ENCODE peak calls at places on chromosomes 2 and 18, in seven cellular contexts. One of them, this sample, is unnamed.

GRCh38 chr2:135052997-135053474 is 944 bp downstream of the RAB3GAP1 start:
- DNase-seq in IMR-90: no peak
- DNase-seq in K562: peak
- DNase-seq in HepG2: no peak
- DNase-seq in GM12878: no peak
- DNase-seq in SK-N-SH: no peak
- DNase-seq in H1: no peak
- DNase-seq in this sample: no peak

GRCh38 chr18:52700757-52701156 is 360.8 kb downstream of the DCC start:
- DNase-seq in H1: no peak
- DNase-seq in HepG2: peak
- DNase-seq in SK-N-SH: peak
- DNase-seq in K562: no peak
- DNase-seq in IMR-90: no peak
- DNase-seq in GM12878: no peak
- DNase-seq in this sample: no peak

GRCh38 chr2:214896287-214896686 is 86.8 kb upstream of the BARD1 start:
- DNase-seq in SK-N-SH: no peak
- DNase-seq in HepG2: no peak
- DNase-seq in IMR-90: no peak
- DNase-seq in K562: no peak
- DNase-seq in H1: no peak
- DNase-seq in GM12878: no peak
- DNase-seq in this sample: no peak

GRCh38 chr2:233470007-233470687 is 96.4 kb downstream of the USP40 start:
- DNase-seq in GM12878: no peak
- DNase-seq in SK-N-SH: peak
- DNase-seq in H1: no peak
- DNase-seq in IMR-90: no peak
- DNase-seq in K562: peak
- DNase-seq in HepG2: no peak
- DNase-seq in this sample: no peak

GRCh38 chr2:118845005-118845842 is 2.2 kb downstream of the EN1 start:
- DNase-seq in H1: no peak
- DNase-seq in K562: no peak
- DNase-seq in IMR-90: no peak
- DNase-seq in SK-N-SH: peak
- DNase-seq in GM12878: no peak
- DNase-seq in HepG2: no peak
- DNase-seq in this sample: no peak

GRCh38 chr2:158024288-158024898 is 77.3 kb upstream of the UPP2 start:
- DNase-seq in IMR-90: peak
- DNase-seq in K562: peak
- DNase-seq in H1: no peak
- DNase-seq in GM12878: no peak
- DNase-seq in SK-N-SH: peak
- DNase-seq in HepG2: peak
- DNase-seq in this sample: peak

GRCh38 chr2:217932661-217933325 is 70.0 kb downstream of the TNS1 start:
- DNase-seq in K562: no peak
- DNase-seq in IMR-90: no peak
- DNase-seq in H1: no peak
- DNase-seq in HepG2: no peak
- DNase-seq in SK-N-SH: peak
- DNase-seq in GM12878: no peak
- DNase-seq in this sample: no peak

GRCh38 chr2:239689410-239689809 is 288.6 kb upstream of the HDAC4 start:
- DNase-seq in K562: no peak
- DNase-seq in HepG2: no peak
- DNase-seq in SK-N-SH: no peak
- DNase-seq in IMR-90: no peak
- DNase-seq in GM12878: no peak
- DNase-seq in H1: no peak
- DNase-seq in this sample: no peak

GRCh38 chr18:37393945-37394609 is 171.5 kb downstream of the CELF4 start:
- DNase-seq in IMR-90: peak
- DNase-seq in HepG2: no peak
- DNase-seq in K562: peak
- DNase-seq in H1: peak
- DNase-seq in GM12878: no peak
- DNase-seq in SK-N-SH: peak
- DNase-seq in this sample: peak

GRCh38 chr18:3380384-3380961 is 69.5 kb upstream of the TGIF1 start:
- DNase-seq in SK-N-SH: no peak
- DNase-seq in H1: no peak
- DNase-seq in K562: peak
- DNase-seq in HepG2: no peak
- DNase-seq in GM12878: no peak
- DNase-seq in IMR-90: peak
- DNase-seq in this sample: peak

GRCh38 chr2:165953306-165953654 is 296 bp downstream of the TTC21B start:
- DNase-seq in IMR-90: no peak
- DNase-seq in GM12878: no peak
- DNase-seq in H1: no peak
- DNase-seq in K562: no peak
- DNase-seq in SK-N-SH: no peak
- DNase-seq in HepG2: peak
- DNase-seq in this sample: no peak

DNA sequence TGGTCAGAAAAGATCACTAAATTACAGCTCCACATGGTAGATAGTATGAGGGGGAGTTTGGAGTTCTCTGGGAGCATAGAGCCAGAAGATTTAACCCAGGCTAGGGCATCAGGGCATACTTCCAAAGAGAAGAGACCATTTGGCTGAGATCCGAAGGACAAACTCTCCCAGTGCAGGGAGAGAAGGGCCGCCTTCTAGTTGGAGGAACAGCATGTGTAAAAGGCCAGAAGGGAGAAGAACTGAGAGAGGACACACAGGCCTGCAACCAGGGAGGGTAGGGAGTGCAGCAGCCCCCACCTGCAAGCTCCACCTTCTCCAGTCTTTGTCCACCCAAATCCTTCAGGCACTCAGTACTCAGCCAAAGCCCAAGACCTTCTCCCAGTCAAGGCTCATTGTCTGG is 182.0 kb downstream of the GFPT1 start:
- DNase-seq in GM12878: no peak
- DNase-seq in H1: no peak
- DNase-seq in K562: no peak
- DNase-seq in SK-N-SH: no peak
- DNase-seq in IMR-90: no peak
- DNase-seq in HepG2: no peak
- DNase-seq in this sample: no peak
- TF ChIP-seq USF2 in GM12878: no peak
- TF ChIP-seq USF2 in H1: no peak
- TF ChIP-seq USF2 in K562: no peak
- TF ChIP-seq USF2 in SK-N-SH: no peak
- TF ChIP-seq USF2 in IMR-90: no peak
- TF ChIP-seq USF2 in HepG2: no peak
- TF ChIP-seq USF2 in this sample: no peak

GRCh38 chr2:146537477-146537876 is 1307.4 kb upstream of the ACVR2A start:
- DNase-seq in HepG2: no peak
- DNase-seq in GM12878: no peak
- DNase-seq in IMR-90: no peak
- DNase-seq in SK-N-SH: no peak
- DNase-seq in K562: no peak
- DNase-seq in H1: no peak
- DNase-seq in this sample: no peak
- H3K4me3 ChIP-seq in HepG2: no peak
- H3K4me3 ChIP-seq in GM12878: no peak
- H3K4me3 ChIP-seq in IMR-90: no peak
- H3K4me3 ChIP-seq in SK-N-SH: no peak
- H3K4me3 ChIP-seq in K562: no peak
- H3K4me3 ChIP-seq in H1: no peak
- H3K4me3 ChIP-seq in this sample: no peak

DNA sequence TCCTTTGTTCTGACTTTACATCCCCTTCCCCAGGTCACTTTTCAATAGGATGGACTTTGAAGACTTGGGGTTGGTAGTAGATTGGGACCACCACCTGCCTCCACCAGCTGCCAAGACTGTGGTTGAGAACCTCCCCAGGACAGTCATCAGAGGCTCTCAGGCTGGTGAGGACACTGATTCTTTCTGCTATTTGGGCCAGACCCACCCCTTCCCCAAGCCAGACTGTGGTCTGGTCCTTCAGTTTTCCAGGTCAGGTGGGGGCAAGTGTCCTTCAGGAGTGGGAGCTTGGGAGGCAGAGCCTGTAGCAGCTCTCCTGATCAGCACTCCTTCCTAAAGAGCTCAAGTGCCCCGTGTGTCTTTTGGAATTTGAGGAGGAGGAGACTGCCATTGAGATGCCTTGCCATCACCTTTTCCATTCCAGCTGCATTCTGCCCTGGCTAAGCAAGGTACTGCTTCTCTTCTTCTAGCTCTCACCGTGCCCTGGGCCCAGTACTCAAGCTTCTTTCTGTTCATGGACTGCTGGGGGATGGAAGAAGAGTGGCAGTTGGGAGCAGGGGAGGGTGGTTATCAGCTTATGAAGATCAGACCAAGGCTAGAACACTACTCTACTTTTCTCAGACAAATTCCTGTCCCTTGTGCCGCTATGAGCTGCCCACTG is 1.1 kb downstream of the RNF181 start:
- DNase-seq in H1: no peak
- DNase-seq in GM12878: no peak
- DNase-seq in SK-N-SH: no peak
- DNase-seq in K562: no peak
- DNase-seq in HepG2: no peak
- DNase-seq in IMR-90: no peak
- DNase-seq in this sample: no peak
- H3K27ac ChIP-seq in H1: no peak
- H3K27ac ChIP-seq in GM12878: no peak
- H3K27ac ChIP-seq in SK-N-SH: no peak
- H3K27ac ChIP-seq in K562: peak
- H3K27ac ChIP-seq in HepG2: peak
- H3K27ac ChIP-seq in IMR-90: no peak
- H3K27ac ChIP-seq in this sample: peak

DNA sequence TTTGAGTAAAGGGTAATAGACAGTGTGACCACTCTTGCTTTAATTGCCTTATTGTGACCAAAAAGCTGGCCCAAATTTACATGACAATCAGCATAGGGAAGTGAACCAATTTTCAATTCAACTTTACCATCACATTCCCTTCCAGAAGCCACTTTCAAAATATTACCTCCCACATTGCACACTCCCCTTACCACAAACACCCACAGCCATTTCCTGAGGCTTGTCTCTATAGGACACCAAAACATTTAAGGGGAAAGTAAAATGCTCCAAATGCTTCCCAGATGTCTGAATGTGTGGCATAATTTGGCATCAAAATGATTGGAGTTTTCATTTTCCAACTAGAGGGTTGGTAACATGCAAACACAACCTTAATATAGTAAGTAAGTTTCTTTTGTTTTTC is 616.1 kb downstream of the SLC4A3 start:
- DNase-seq in SK-N-SH: no peak
- DNase-seq in K562: no peak
- DNase-seq in HepG2: no peak
- DNase-seq in GM12878: no peak
- DNase-seq in IMR-90: no peak
- DNase-seq in H1: no peak
- DNase-seq in this sample: no peak
- TF ChIP-seq USF2 in SK-N-SH: no peak
- TF ChIP-seq USF2 in K562: no peak
- TF ChIP-seq USF2 in HepG2: no peak
- TF ChIP-seq USF2 in GM12878: no peak
- TF ChIP-seq USF2 in IMR-90: no peak
- TF ChIP-seq USF2 in H1: no peak
- TF ChIP-seq USF2 in this sample: no peak

GRCh38 chr2:172425336-172425735 is 2.0 kb upstream of the ITGA6 start:
- DNase-seq in SK-N-SH: no peak
- DNase-seq in IMR-90: no peak
- DNase-seq in K562: no peak
- DNase-seq in HepG2: no peak
- DNase-seq in GM12878: no peak
- DNase-seq in H1: no peak
- DNase-seq in this sample: peak
- H3K4me3 ChIP-seq in SK-N-SH: no peak
- H3K4me3 ChIP-seq in IMR-90: no peak
- H3K4me3 ChIP-seq in K562: no peak
- H3K4me3 ChIP-seq in HepG2: no peak
- H3K4me3 ChIP-seq in GM12878: no peak
- H3K4me3 ChIP-seq in H1: no peak
- H3K4me3 ChIP-seq in this sample: no peak

DNA sequence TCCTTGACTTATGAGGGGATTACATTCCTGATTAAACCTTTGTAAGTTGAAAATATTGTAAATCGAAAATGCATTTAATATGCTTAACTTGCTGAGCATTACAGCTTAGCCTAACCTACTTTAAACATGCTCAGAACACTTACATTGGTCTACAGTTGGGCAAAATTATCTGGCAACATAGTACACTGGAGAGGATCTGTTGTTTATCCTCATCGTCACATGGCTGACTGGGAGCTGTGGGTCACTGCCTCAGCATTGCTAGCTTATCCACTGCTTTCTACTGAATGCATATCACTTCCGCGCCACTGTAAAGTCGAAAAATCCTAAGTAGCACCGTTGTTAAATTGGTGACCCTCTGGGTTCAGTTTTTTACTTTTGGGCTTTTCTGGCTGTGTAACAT is 13.7 kb downstream of the PMS1 start:
- DNase-seq in K562: no peak
- DNase-seq in IMR-90: no peak
- DNase-seq in GM12878: no peak
- DNase-seq in HepG2: no peak
- DNase-seq in SK-N-SH: no peak
- DNase-seq in H1: no peak
- DNase-seq in this sample: no peak
- H3K27ac ChIP-seq in K562: no peak
- H3K27ac ChIP-seq in IMR-90: no peak
- H3K27ac ChIP-seq in GM12878: no peak
- H3K27ac ChIP-seq in HepG2: no peak
- H3K27ac ChIP-seq in SK-N-SH: no peak
- H3K27ac ChIP-seq in H1: no peak
- H3K27ac ChIP-seq in this sample: no peak

GRCh38 chr2:127852388-127852787 is 5.6 kb downstream of the POLR2D start:
- DNase-seq in IMR-90: no peak
- DNase-seq in H1: no peak
- DNase-seq in GM12878: no peak
- DNase-seq in SK-N-SH: no peak
- DNase-seq in HepG2: no peak
- DNase-seq in K562: no peak
- DNase-seq in this sample: no peak

GRCh38 chr2:127862228-127862627 is 4.3 kb upstream of the POLR2D start:
- DNase-seq in GM12878: no peak
- DNase-seq in H1: no peak
- DNase-seq in SK-N-SH: no peak
- DNase-seq in K562: no peak
- DNase-seq in HepG2: no peak
- DNase-seq in IMR-90: no peak
- DNase-seq in this sample: no peak

GRCh38 chr2:127859712-127860085 is 1.7 kb upstream of the POLR2D start:
- DNase-seq in GM12878: no peak
- DNase-seq in H1: peak
- DNase-seq in IMR-90: no peak
- DNase-seq in HepG2: peak
- DNase-seq in K562: peak
- DNase-seq in SK-N-SH: no peak
- DNase-seq in this sample: no peak

GRCh38 chr2:127853667-127854066 is 4.3 kb downstream of the POLR2D start:
- DNase-seq in IMR-90: peak
- DNase-seq in HepG2: no peak
- DNase-seq in H1: no peak
- DNase-seq in GM12878: no peak
- DNase-seq in SK-N-SH: no peak
- DNase-seq in K562: no peak
- DNase-seq in this sample: no peak

DNA sequence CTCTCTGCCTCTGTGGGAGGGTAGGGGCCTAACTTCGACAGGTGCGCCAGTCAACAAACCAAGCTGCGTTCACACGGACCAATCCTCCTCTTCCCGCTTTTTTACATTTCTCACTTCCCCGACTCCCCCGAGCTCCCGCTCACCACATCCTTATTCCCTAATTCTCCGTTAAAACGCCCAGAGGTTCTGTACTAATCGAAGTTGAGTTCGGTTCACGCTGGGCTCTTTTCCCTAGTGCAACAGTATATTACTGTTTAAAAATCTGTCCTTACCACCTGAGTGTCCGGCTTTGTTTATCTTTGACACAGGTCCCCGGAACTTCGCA is 499 bp downstream of the POLR2D start:
- DNase-seq in IMR-90: no peak
- DNase-seq in SK-N-SH: peak
- DNase-seq in HepG2: no peak
- DNase-seq in H1: no peak
- DNase-seq in K562: peak
- DNase-seq in GM12878: no peak
- DNase-seq in this sample: peak
- TF ChIP-seq USF2 in IMR-90: no peak
- TF ChIP-seq USF2 in SK-N-SH: no peak
- TF ChIP-seq USF2 in HepG2: no peak
- TF ChIP-seq USF2 in H1: no peak
- TF ChIP-seq USF2 in K562: no peak
- TF ChIP-seq USF2 in GM12878: no peak
- TF ChIP-seq USF2 in this sample: no peak